ENCODE peak calls at places on chromosomes 11 and 22, in ten cellular contexts. O is fibroblast of villous mesenchyme, U is HL-60, G is right lobe of liver, S is AG09309, H is kidney, V is psoas muscle, C is cardiac fibroblast, F is lower lobe of right lung, K is kidney epithelial cell. R is an unnamed sample.

GRCh38 chr11:123707606-123708205 is 33.8 kb downstream of the ZNF202 start:
- DNase-seq in O (peak; percentile 62), U (peak; percentile 57), G (peak; percentile 50), S (no peak), H (no peak), V (peak; percentile 25), C (peak; percentile 83), F (no peak), K (peak; percentile 16), R (peak; percentile 63)

GRCh38 chr11:26753738-26754504 is 32.1 kb upstream of the SLC5A12 start:
- DNase-seq in O (peak; percentile 86), U (peak; percentile 34), G (peak; percentile 50), S (peak; percentile 55), H (no peak), V (peak; percentile 18), C (peak; percentile 89), F (no peak), K (no peak), R (peak; percentile 57)

GRCh38 chr11:102581091-102581490 is 44.0 kb downstream of the MMP20 start:
- DNase-seq in O (no peak), U (no peak), G (no peak), S (no peak), H (no peak), V (no peak), C (no peak), F (no peak), K (peak; percentile 69), R (no peak)

GRCh38 chr22:27752771-27753170 is 48.8 kb downstream of the MN1 start:
- DNase-seq in O (peak; percentile 25), U (no peak), G (no peak), S (no peak), H (no peak), V (peak; percentile 74), C (peak; percentile 90), F (peak; percentile 34), K (no peak), R (no peak)

GRCh38 chr22:23204125-23204488 is 23.8 kb downstream of the BCR start:
- DNase-seq in O (no peak), U (no peak), G (no peak), S (no peak), H (no peak), V (no peak), C (no peak), F (peak; percentile 8), K (no peak), R (no peak)

GRCh38 chr22:43777204-43777671 is 34.9 kb downstream of the EFCAB6 start:
- DNase-seq in O (peak; percentile 47), U (no peak), G (no peak), S (peak; percentile 44), H (no peak), V (no peak), C (peak; percentile 60), F (no peak), K (peak; percentile 81), R (no peak)

GRCh38 chr11:74739546-74740270 is 8.5 kb upstream of the CHRDL2 start:
- DNase-seq in O (peak; percentile 74), U (peak; percentile 38), G (peak; percentile 60), S (peak; percentile 28), H (no peak), V (peak; percentile 27), C (peak; percentile 78), F (no peak), K (no peak), R (peak; percentile 57)

GRCh38 chr11:126160345-126161145 is 50.9 kb downstream of the RPUSD4 start:
- DNase-seq in O (no peak), U (no peak), G (no peak), S (no peak), H (no peak), V (no peak), C (no peak), F (no peak), K (no peak), R (no peak)

GRCh38 chr11:113991170-113991569 is 16.3 kb downstream of the HTR3A start:
- DNase-seq in O (peak; percentile 43), U (no peak), G (no peak), S (no peak), H (no peak), V (no peak), C (peak; percentile 55), F (no peak), K (no peak), R (no peak)

DNA sequence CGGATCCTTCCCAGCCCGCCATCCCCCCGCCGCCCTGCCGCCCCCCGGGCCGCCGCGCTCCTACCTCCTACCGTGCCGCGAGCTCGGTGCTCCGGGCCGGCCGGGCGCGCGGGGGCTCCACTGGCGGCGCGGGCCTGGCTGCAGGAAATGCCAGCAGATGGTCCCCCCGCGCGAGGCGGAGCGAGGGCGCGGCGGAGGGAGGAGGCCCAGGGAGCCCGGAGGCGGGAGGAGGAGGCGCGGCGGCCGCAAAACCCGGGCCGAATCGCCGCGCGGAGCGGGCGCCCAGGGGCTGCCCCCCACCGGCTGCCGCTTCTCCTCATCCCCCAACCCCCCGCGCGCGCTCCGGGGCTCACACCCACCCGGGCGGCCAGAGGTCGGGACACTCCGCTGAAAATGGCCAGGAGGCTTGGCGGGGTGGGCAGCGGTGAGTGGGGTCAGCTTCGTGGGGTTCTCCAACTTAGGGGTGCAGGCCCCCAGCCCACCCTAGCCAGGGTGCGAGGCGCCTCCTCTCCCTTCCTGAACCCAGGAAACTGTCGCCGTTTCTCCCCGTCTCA is at the start of gene OSBPL5:
- DNase-seq in O (peak; percentile 72), U (peak; percentile 71), G (no peak), S (no peak), H (peak; percentile 93), V (peak; percentile 81), C (peak; percentile 53), F (peak; percentile 83), K (no peak), R (no peak)
- TF ChIP-seq CTCF in O (no peak), U (no peak), G (no peak), S (no peak), H (no peak), V (no peak), C (no peak), F (no peak), K (no peak), R (no peak)

GRCh38 chr11:95720219-95720618 is 69.4 kb downstream of the FAM76B start:
- DNase-seq in O (no peak), U (no peak), G (no peak), S (no peak), H (no peak), V (no peak), C (no peak), F (no peak), K (no peak), R (no peak)
- H3K4me3 ChIP-seq in O (no peak overlapping the region), U (no peak overlapping the region), G (no peak overlapping the region), S (no peak overlapping the region), H (no peak overlapping the region), V (no peak overlapping the region), C (no peak overlapping the region), F (no peak overlapping the region), K (no peak overlapping the region), R (no peak overlapping the region)

DNA sequence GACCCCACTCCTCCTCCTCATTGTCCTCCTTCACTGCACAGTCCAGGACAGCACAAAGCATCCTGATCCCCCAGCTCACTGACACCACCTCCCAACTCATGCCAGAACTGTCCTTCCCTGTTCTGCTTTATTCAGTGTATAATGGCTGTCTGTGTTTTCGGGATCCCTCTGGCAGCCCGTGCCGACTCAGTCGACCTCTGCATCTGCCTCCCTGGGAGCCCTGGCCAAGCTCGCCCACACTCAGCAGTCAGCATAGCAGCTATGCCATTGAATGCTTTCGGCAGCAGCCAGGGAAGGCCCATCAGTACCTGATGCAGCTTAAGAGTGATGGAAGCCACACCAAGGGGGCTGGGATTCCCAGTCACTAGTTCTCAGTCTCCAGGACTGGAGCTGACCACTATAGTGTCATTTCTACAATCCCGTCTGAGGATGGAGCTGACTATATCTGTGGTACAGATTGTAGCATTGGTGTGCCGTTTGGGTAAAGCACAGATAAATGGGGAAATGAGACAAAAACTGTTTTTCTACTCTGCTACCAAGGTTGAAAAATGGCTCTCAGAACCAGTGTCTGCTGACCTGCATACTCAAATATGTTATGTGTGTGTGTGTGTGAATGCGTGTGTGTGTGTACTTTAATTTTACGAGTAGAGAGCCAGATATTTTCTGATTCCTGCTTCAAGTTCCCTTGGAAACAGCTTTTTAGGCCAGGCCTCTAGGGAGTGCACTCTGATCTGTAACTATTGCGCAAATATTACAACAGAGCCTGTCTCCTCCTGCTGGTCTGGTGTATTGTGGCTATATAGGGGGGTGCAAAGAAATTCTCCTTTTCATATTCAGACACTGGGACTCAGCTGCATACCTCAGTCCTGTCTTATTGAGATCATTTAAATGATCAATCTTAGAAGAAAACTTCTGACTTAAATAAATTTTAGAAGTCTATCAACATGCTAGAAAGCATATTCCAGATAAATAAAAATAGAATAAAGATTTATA is 78.8 kb upstream of the TOP3B start:
- DNase-seq in O (peak; percentile 45), U (peak; percentile 91), G (no peak), S (peak; percentile 45), H (no peak), V (peak; percentile 30), C (peak; percentile 92), F (no peak), K (no peak), R (no peak)
- TF ChIP-seq CTCF in O (peak; percentile 19), U (no peak), G (peak; percentile 35), S (no peak), H (no peak), V (peak; percentile 16), C (peak; percentile 45), F (no peak), K (no peak), R (no peak)

GRCh38 chr22:49656291-49656851 is 171.3 kb downstream of the BRD1 start:
- DNase-seq in O (no peak), U (no peak), G (no peak), S (no peak), H (peak; percentile 69), V (no peak), C (no peak), F (peak; percentile 45), K (no peak), R (no peak)

GRCh38 chr22:49657275-49657973 is 170.2 kb downstream of the BRD1 start:
- DNase-seq in O (no peak), U (peak; percentile 87), G (no peak), S (no peak), H (peak; percentile 84), V (peak; percentile 66), C (no peak), F (peak; percentile 84), K (no peak), R (peak; percentile 40)

GRCh38 chr22:49657974-49658550 is 169.6 kb downstream of the BRD1 start:
- DNase-seq in O (no peak), U (no peak), G (no peak), S (no peak), H (peak; percentile 59), V (no peak), C (no peak), F (peak; percentile 25), K (no peak), R (no peak)

GRCh38 chr22:49658902-49659280 is 168.8 kb downstream of the BRD1 start:
- DNase-seq in O (no peak), U (no peak), G (peak; percentile 12), S (no peak), H (peak; percentile 10), V (no peak), C (no peak), F (peak; percentile 13), K (no peak), R (no peak)

DNA sequence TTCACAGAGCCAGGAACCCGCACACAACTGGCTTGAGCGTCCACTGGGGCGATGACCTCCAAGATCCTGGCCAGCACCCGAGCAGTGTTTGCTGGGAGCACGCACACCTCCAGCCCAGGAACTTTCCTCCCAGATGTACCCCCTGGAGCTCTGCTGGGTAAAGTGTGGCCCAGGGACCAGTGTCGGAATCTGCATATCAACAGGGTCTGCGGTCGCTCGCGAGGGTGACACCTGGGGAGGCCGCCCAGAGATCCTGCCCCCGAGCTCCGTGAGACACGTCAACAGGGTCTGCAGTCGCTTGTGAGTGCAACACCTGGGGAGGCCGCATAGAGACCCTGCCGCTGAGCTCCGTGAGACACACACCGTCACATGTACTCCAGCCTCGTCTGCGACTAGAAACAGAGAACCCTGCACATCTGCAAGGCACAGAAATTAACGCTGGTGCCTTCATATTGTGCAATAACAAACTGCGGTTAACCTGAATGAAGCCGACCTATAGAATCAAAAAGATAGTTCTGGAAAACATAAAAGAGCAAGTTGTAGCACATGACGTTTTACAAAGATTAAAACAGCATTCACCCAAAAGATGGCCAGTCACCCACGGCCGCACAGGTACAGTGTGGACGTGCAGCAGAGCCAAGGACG is 172.4 kb downstream of the BRD1 start:
- DNase-seq in O (no peak), U (peak; percentile 76), G (no peak), S (no peak), H (peak; percentile 65), V (no peak), C (no peak), F (peak; percentile 30), K (no peak), R (no peak)
- H3K4me3 ChIP-seq in O (no peak overlapping the region), U (peak overlapping the region; percentile 55), G (peak overlapping the region; percentile 6), S (no peak overlapping the region), H (no peak overlapping the region), V (peak overlapping the region; percentile 63), C (no peak overlapping the region), F (peak overlapping the region; percentile 72), K (no peak overlapping the region), R (no peak overlapping the region)

R was measured in GM12865.